ENCODE peak calls at places on chromosomes 7 and 10, in five cellular contexts. Y, E, M, X and P are unnamed samples.

GRCh38 chr10:129041916-129042315 is 425.1 kb upstream of the MGMT start:
- DNase-seq in Y (no peak), X (no peak), E (no peak), M (no peak), P (no peak)

GRCh38 chr7:80870806-80871205 is 48.0 kb downstream of the SEMA3C start:
- DNase-seq in Y (no peak), E (no peak), M (no peak), X (no peak), P (no peak)

GRCh38 chr7:132652507-132652906 is 76.2 kb upstream of the PLXNA4 start:
- DNase-seq in X (no peak), M (no peak), E (no peak), Y (no peak), P (no peak)

GRCh38 chr10:55266797-55267196 is 465.8 kb upstream of the PCDH15 start:
- DNase-seq in M (no peak), E (no peak), X (no peak), Y (no peak), P (no peak)

GRCh38 chr7:143456992-143457793 is 13.9 kb downstream of the TAS2R60 start:
- DNase-seq in Y (no peak), M (no peak), E (no peak), X (no peak), P (peak; percentile 57)

GRCh38 chr7:132097550-132098134 is 478.6 kb downstream of the PLXNA4 start:
- DNase-seq in X (no peak), E (no peak), Y (no peak), M (no peak), P (no peak)

GRCh38 chr10:131759347-131759746 is 141.5 kb upstream of the PPP2R2D start:
- DNase-seq in E (no peak), Y (no peak), X (no peak), M (no peak), P (no peak)

GRCh38 chr10:53487019-53487983 is 714.7 kb upstream of the MBL2 start:
- DNase-seq in E (no peak), X (no peak), M (no peak), Y (no peak), P (no peak)

GRCh38 chr7:133815677-133816210 is 311.4 kb upstream of the LRGUK start:
- DNase-seq in X (no peak), M (no peak), E (no peak), Y (peak; percentile 31), P (peak; percentile 25)

GRCh38 chr7:137626469-137627067 is 220.2 kb downstream of the DGKI start:
- DNase-seq in X (peak; percentile 42), M (no peak), E (no peak), Y (peak; percentile 72), P (peak; percentile 67)

GRCh38 chr7:76262683-76263402 is 39.6 kb upstream of the HSPB1 start:
- DNase-seq in E (no peak), M (no peak), Y (peak; percentile 81), X (peak; percentile 52), P (peak; percentile 75)

GRCh38 chr7:20798694-20799121 is 12.0 kb upstream of the SP8 start:
- DNase-seq in X (no peak), Y (no peak), M (no peak), E (no peak), P (no peak)

GRCh38 chr7:106563466-106564150 is 97.3 kb downstream of the CCDC71L start:
- DNase-seq in M (no peak), E (no peak), X (no peak), Y (peak; percentile 75), P (peak; percentile 33)

GRCh38 chr7:13988011-13988410 is 1.5 kb downstream of the ETV1 start:
- DNase-seq in Y (peak; percentile 82), M (no peak), E (no peak), X (no peak), P (peak; percentile 67)

GRCh38 chr10:71076473-71077142 is 135.8 kb upstream of the UNC5B start:
- DNase-seq in M (no peak), Y (no peak), E (no peak), X (no peak), P (no peak)

GRCh38 chr10:101303087-101303753 is 50.7 kb upstream of the BTRC start:
- DNase-seq in E (no peak), M (no peak), Y (no peak), X (no peak), P (no peak)

GRCh38 chr10:54682554-54682953 is 118.5 kb downstream of the PCDH15 start:
- DNase-seq in Y (no peak), X (no peak), E (no peak), M (no peak), P (no peak)

GRCh38 chr7:157627646-157628045 is 290.8 kb downstream of the DNAJB6 start:
- DNase-seq in Y (peak; percentile 32), M (no peak), E (no peak), X (no peak), P (no peak)

GRCh38 chr7:35286986-35287385 is 33.1 kb upstream of the TBX20 start:
- DNase-seq in Y (no peak), M (no peak), X (no peak), E (no peak), P (peak; percentile 52)

GRCh38 chr10:75043256-75044121 is 68.0 kb upstream of the SAMD8 start:
- DNase-seq in Y (no peak), X (no peak), M (no peak), E (no peak), P (no peak)

GRCh38 chr10:408223-408622 is 273.0 kb downstream of the ZMYND11 start:
- DNase-seq in Y (no peak), E (no peak), X (no peak), M (no peak), P (no peak)

GRCh38 chr7:76397409-76398183 is 11.9 kb downstream of the SSC4D start:
- DNase-seq in Y (peak; percentile 65), E (peak; percentile 83), M (peak; percentile 89), X (no peak), P (peak; percentile 66)

GRCh38 chr10:27724287-27724686 is 21.3 kb downstream of the MKX start:
- DNase-seq in Y (no peak), X (no peak), M (no peak), E (no peak), P (no peak)
- TF ChIP-seq CTCF in Y (peak; percentile 32), X (peak; percentile 21), M (no peak), E (no peak), P (no peak)

GRCh38 chr7:95544174-95544573 is 52.1 kb downstream of the PDK4 start:
- DNase-seq in X (no peak), M (no peak), E (no peak), Y (no peak), P (no peak)

GRCh38 chr7:95547356-95547755 is 49.0 kb downstream of the PDK4 start:
- DNase-seq in M (no peak), E (no peak), X (no peak), Y (no peak), P (peak; percentile 25)

GRCh38 chr7:95545007-95545615 is 51.2 kb downstream of the PDK4 start:
- DNase-seq in Y (peak; percentile 91), E (no peak), M (no peak), X (peak; percentile 78), P (peak; percentile 84)

GRCh38 chr7:95546647-95547046 is 49.7 kb downstream of the PDK4 start:
- DNase-seq in Y (no peak), X (no peak), M (no peak), E (no peak), P (no peak)

DNA sequence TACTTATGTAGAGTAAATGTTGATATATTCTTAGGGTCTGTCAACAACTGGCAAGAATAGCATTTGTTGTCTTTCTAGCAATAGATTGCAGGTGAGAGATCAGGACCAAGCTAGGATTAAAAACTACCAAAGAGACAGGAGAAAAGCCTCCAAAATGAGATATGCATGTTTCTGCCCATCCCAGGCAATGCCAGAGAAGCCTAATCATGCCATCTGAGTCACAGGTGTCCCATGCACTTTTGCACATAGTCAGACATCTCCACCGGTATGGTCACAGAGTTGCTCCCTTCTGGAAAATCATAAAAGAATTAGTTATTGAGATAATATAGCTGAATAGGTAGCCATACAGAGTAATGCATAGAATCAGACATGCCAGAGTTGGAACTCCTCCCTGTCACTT is 50.6 kb downstream of the PDK4 start:
- DNase-seq in Y (no peak), E (no peak), M (no peak), X (peak; percentile 17), P (no peak)
- H3K4me3 ChIP-seq in Y (no peak overlapping the region), E (peak overlapping the region; percentile 60), M (peak overlapping the region; percentile 41), X (no peak overlapping the region), P (no peak overlapping the region)

DNA sequence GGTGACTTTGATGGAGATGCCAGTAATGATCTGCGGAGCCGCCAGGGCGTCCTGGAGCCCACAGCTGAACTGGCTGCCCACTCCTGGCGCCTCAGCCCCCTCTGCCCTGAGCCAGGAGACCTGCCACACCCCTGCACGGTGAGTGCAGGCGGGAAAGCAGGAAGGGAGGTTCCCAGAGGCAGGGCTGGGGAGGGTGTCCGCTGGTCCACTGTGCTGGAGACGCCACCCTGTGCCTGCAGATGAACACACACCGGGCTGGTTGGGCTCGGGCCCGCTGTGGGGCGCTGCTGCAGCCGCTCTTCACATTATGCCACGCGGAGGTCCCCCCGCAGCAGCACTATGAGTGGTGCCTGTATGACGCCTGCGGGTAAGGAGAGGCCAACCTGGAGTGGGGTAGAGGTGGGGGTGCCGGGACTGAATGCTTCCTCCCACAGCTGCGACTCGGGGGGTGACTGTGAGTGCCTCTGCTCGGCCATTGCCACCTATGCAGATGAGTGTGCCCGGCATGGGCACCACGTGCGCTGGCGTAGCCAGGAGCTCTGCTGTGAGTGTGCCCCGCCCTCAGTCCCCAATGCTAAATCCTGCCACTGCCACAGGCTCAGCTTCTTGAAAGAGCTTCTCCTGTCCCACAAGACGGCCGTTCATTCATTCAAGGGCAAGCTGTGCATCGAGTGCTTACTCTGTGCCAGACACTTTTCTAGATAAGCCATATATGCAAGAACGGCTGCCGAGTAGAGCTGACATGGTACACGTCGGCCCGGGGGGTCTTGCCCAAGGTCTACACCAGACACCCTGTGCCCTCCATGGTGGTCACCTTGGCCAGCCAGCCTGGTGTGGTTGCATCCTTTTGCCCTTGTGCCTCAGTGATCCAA is 14.3 kb upstream of the ZNF467 start:
- DNase-seq in Y (no peak), X (no peak), E (no peak), M (no peak), P (no peak)
- TF ChIP-seq CTCF in Y (peak; percentile 39), X (no peak), E (peak; percentile 52), M (peak; percentile 50), P (peak; percentile 21)

GRCh38 chr7:1040790-1041189 is 3.6 kb upstream of the GPR146 start:
- DNase-seq in M (no peak), Y (peak; percentile 79), X (no peak), E (no peak), P (peak; percentile 47)
- H3K4me3 ChIP-seq in M (no peak overlapping the region), Y (peak overlapping the region; percentile 28), X (no peak overlapping the region), E (no peak overlapping the region), P (peak overlapping the region; percentile 18)

GRCh38 chr7:29840701-29841100 is 34.4 kb downstream of the WIPF3 start:
- DNase-seq in M (no peak), E (no peak), X (no peak), Y (no peak), P (no peak)
- TF ChIP-seq CTCF in M (no peak), E (no peak), X (no peak), Y (no peak), P (no peak)

GRCh38 chr7:155377837-155378579 is 79.9 kb upstream of the EN2 start:
- DNase-seq in M (no peak), Y (peak; percentile 21), E (no peak), X (no peak), P (peak; percentile 20)
- H3K4me3 ChIP-seq in M (peak overlapping the region; percentile 34), Y (no peak overlapping the region), E (peak overlapping the region; percentile 25), X (peak overlapping the region; percentile 15), P (no peak overlapping the region)

GRCh38 chr7:159154243-159154642 is 9.6 kb upstream of the VIPR2 start:
- DNase-seq in E (no peak), X (no peak), M (no peak), Y (no peak), P (no peak)
- TF ChIP-seq CTCF in E (peak; percentile 58), X (no peak), M (no peak), Y (no peak), P (no peak)